ENCODE peak calls at places on chromosomes 1 and 21, in six cellular contexts. C is stimulated activated CD8-positive, alpha-beta memory T cell treated with anti-CD3 and anti-CD28 coated beads, Interleukin-4, amount 100 ng/mL, for 24 hours; W is A172; L is AG04449; R is fibroblast of pulmonary artery; D is activated CD8-positive, alpha-beta memory T cell treated with anti-CD3 and anti-CD28 coated beads for 48 hours. U is an unnamed sample.

GRCh38 chr1:85048296-85049064 is at the start of gene MCOLN3:
- DNase-seq in D (no peak), L (no peak), C (peak; percentile 12), W (peak; percentile 11), R (no peak), U (peak; percentile 27)

GRCh38 chr21:31218830-31219608 is 125.0 kb downstream of the TIAM1 start:
- DNase-seq in C (no peak), R (peak; percentile 62), D (no peak), W (peak; percentile 72), L (no peak), U (no peak)

GRCh38 chr1:210908257-210908656 is 225.7 kb downstream of the KCNH1 start:
- DNase-seq in R (no peak), W (no peak), C (no peak), L (no peak), D (no peak), U (peak; percentile 33)

GRCh38 chr1:172941456-172941855 is 109.3 kb downstream of the TNFSF18 start:
- DNase-seq in L (no peak), W (no peak), R (no peak), D (no peak), C (no peak), U (no peak)

GRCh38 chr1:54406339-54407181 is at the start of gene SSBP3:
- DNase-seq in R (peak; percentile 95), D (peak; percentile 91), L (no peak), C (peak; percentile 88), W (peak; percentile 65), U (peak; percentile 87)

GRCh38 chr1:5667513-5668325 is 324.5 kb downstream of the NPHP4 start:
- DNase-seq in C (no peak), L (no peak), R (no peak), D (no peak), W (no peak), U (peak; percentile 83)

GRCh38 chr21:42209801-42210479 is 9.0 kb upstream of the ABCG1 start:
- DNase-seq in R (peak; percentile 38), W (peak; percentile 23), L (no peak), D (no peak), C (no peak), U (peak; percentile 49)

GRCh38 chr1:237702161-237702560 is 188.6 kb downstream of the ZP4 start:
- DNase-seq in L (no peak), D (no peak), C (no peak), R (no peak), W (no peak), U (no peak)

GRCh38 chr21:34642211-34643075 is 26.4 kb upstream of the CLIC6 start:
- DNase-seq in C (no peak), L (no peak), W (peak; percentile 96), R (peak; percentile 11), D (no peak), U (no peak)

GRCh38 chr1:26142165-26142564 is 16.7 kb upstream of the FAM110D start:
- DNase-seq in D (no peak), C (no peak), R (no peak), L (no peak), W (no peak), U (no peak)

GRCh38 chr1:3014041-3014440 is 7.2 kb upstream of the ACTRT2 start:
- DNase-seq in R (no peak), D (no peak), L (no peak), C (no peak), W (no peak), U (no peak)

GRCh38 chr1:155254714-155255242 is 505 bp downstream of the ENTREP3 start:
- DNase-seq in D (no peak), L (no peak), C (no peak), R (no peak), W (peak; percentile 36), U (no peak)

GRCh38 chr21:41228006-41228370 is 60.0 kb downstream of the BACE2 start:
- DNase-seq in L (no peak), C (no peak), D (no peak), R (no peak), W (no peak), U (no peak)

GRCh38 chr1:237042892-237043576 is 1.1 kb downstream of the RYR2 start:
- DNase-seq in C (no peak), W (no peak), L (no peak), R (no peak), D (no peak), U (no peak)

GRCh38 chr1:7704214-7705047 is 66.7 kb upstream of the VAMP3 start:
- DNase-seq in C (peak; percentile 87), R (peak; percentile 84), L (peak; percentile 5), W (peak; percentile 56), D (peak; percentile 67), U (peak; percentile 87)

GRCh38 chr1:223411309-223411708 is 18.1 kb downstream of the CCDC185 start:
- DNase-seq in D (no peak), L (peak; percentile 12), W (peak; percentile 39), C (no peak), R (peak; percentile 8), U (no peak)